ENCODE peak calls at places on chromosomes 3 and 15, in seven cellular contexts. P, D, F, J, M, L and N are unnamed samples.

GRCh38 chr3:110413807-110414748 is 657.5 kb upstream of the NECTIN3 start:
- DNase-seq in J (no peak), P (no peak), D (no peak), F (no peak), L (peak), M (no peak), N (no peak)

GRCh38 chr15:51830279-51830806 is 890 bp downstream of the TMOD3 start:
- DNase-seq in P (no peak), D (peak), F (no peak), J (no peak), M (no peak), L (peak), N (no peak)

GRCh38 chr15:84079885-84080777 is 155.4 kb upstream of the GOLGA6L4 start:
- DNase-seq in D (no peak), L (no peak), F (peak), P (peak), M (peak), J (peak), N (no peak)

GRCh38 chr3:129708328-129708861 is 101.9 kb upstream of the PLXND1 start:
- DNase-seq in M (no peak), P (no peak), D (no peak), J (no peak), L (no peak), F (no peak), N (no peak)

GRCh38 chr3:115500795-115501194 is 122.5 kb upstream of the GAP43 start:
- DNase-seq in M (no peak), D (no peak), J (no peak), L (no peak), P (no peak), F (no peak), N (no peak)

GRCh38 chr3:45464336-45464809 is 76.0 kb downstream of the LARS2 start:
- DNase-seq in L (no peak), D (no peak), F (peak), M (no peak), P (no peak), J (peak), N (no peak)

GRCh38 chr3:101865751-101866509 is 16.6 kb downstream of the NFKBIZ start:
- DNase-seq in J (no peak), D (no peak), P (no peak), F (no peak), M (no peak), L (no peak), N (no peak)

GRCh38 chr15:96354731-96355560 is 24.4 kb downstream of the NR2F2 start:
- DNase-seq in D (no peak), P (no peak), M (no peak), J (no peak), F (no peak), L (no peak), N (no peak)

GRCh38 chr3:64730651-64731050 is 42.9 kb upstream of the ADAMTS9 start:
- DNase-seq in F (no peak), L (no peak), M (no peak), P (no peak), D (no peak), J (no peak), N (no peak)

GRCh38 chr3:51381333-51381705 is 3.8 kb upstream of the MANF start:
- DNase-seq in M (no peak), J (no peak), F (no peak), P (no peak), L (no peak), D (no peak), N (no peak)

GRCh38 chr3:168532135-168532534 is 436.4 kb upstream of the GOLIM4 start:
- DNase-seq in M (no peak), F (no peak), J (no peak), P (no peak), L (no peak), D (no peak), N (no peak)

GRCh38 chr3:187041362-187042061 is 97.8 kb downstream of the RPL39L start:
- DNase-seq in F (peak), M (peak), D (no peak), P (no peak), L (peak), J (no peak), N (peak)

GRCh38 chr15:91228391-91228790 is 128.3 kb downstream of the SV2B start:
- DNase-seq in F (no peak), D (no peak), J (no peak), L (no peak), P (no peak), M (no peak), N (no peak)

GRCh38 chr15:38876211-38876610 is 311.6 kb upstream of the RASGRP1 start:
- DNase-seq in P (no peak), J (no peak), D (no peak), M (no peak), F (no peak), L (no peak), N (no peak)

GRCh38 chr15:59596640-59597039 is 14.9 kb upstream of the GCNT3 start:
- DNase-seq in J (no peak), F (no peak), P (no peak), M (no peak), D (no peak), L (no peak), N (no peak)

GRCh38 chr15:29681486-29681845 is 140.8 kb downstream of the TJP1 start:
- DNase-seq in M (no peak), J (no peak), L (no peak), D (no peak), P (no peak), F (no peak), N (no peak)

GRCh38 chr3:83567935-83568334 is 1390.9 kb upstream of the CADM2 start:
- DNase-seq in D (no peak), L (no peak), P (no peak), M (no peak), F (no peak), J (no peak), N (no peak)

GRCh38 chr15:25248583-25249235 is 190.1 kb downstream of the UBE3A start:
- DNase-seq in J (no peak), L (no peak), M (no peak), F (no peak), D (no peak), P (no peak), N (no peak)

GRCh38 chr3:133038089-133038730 is at the start of gene TMEM108:
- DNase-seq in L (no peak), F (peak), D (peak), J (peak), M (no peak), P (peak), N (no peak)

GRCh38 chr15:54618120-54618519 is 578.6 kb downstream of the RSL24D1 start:
- DNase-seq in M (no peak), L (no peak), P (no peak), J (no peak), D (no peak), F (no peak), N (no peak)

GRCh38 chr15:89665449-89666146 is 10.3 kb upstream of the KIF7 start:
- DNase-seq in M (no peak), F (no peak), L (no peak), J (peak), D (peak), P (no peak), N (peak)

GRCh38 chr3:188546835-188547670 is 393.1 kb downstream of the LPP start:
- DNase-seq in M (no peak), L (peak), D (no peak), P (no peak), J (no peak), F (no peak), N (no peak)

GRCh38 chr3:132606085-132606484 is 9.0 kb downstream of the ACKR4 start:
- DNase-seq in D (no peak), P (no peak), J (no peak), M (no peak), F (no peak), L (no peak), N (no peak)

GRCh38 chr3:140942221-140943104 is 827 bp downstream of the SLC25A36 start:
- DNase-seq in L (peak), F (peak), M (peak), P (peak), D (peak), J (peak), N (no peak)

GRCh38 chr15:77656294-77656693 is 23.6 kb upstream of the LINGO1 start:
- DNase-seq in L (no peak), D (no peak), P (no peak), M (no peak), J (no peak), F (no peak), N (no peak)

GRCh38 chr3:117898722-117899121 is 1135.9 kb downstream of the IGSF11 start:
- DNase-seq in F (no peak), M (no peak), L (no peak), P (no peak), D (no peak), J (no peak), N (no peak)

GRCh38 chr3:13783556-13783955 is 96.3 kb downstream of the WNT7A start:
- DNase-seq in F (no peak), L (no peak), P (no peak), M (no peak), J (no peak), D (no peak), N (no peak)

GRCh38 chr15:38894260-38894948 is 329.8 kb upstream of the RASGRP1 start:
- DNase-seq in L (peak), F (no peak), P (no peak), M (no peak), D (no peak), J (no peak), N (no peak)

GRCh38 chr15:67224889-67225288 is 29.6 kb downstream of the AAGAB start:
- DNase-seq in J (no peak), M (no peak), F (no peak), D (no peak), L (no peak), P (no peak), N (no peak)

GRCh38 chr15:88241461-88241860 is 15.1 kb downstream of the NTRK3 start:
- DNase-seq in J (no peak), P (no peak), M (no peak), D (no peak), L (no peak), F (no peak), N (no peak)

GRCh38 chr3:194315965-194316361 is 35.2 kb downstream of the CPN2 start:
- DNase-seq in M (no peak), P (no peak), L (no peak), F (no peak), J (no peak), D (peak), N (no peak)

GRCh38 chr3:141643391-141643790 is 94.7 kb upstream of the RNF7 start:
- DNase-seq in J (no peak), F (no peak), L (no peak), D (no peak), M (no peak), P (no peak), N (no peak)

GRCh38 chr15:62976301-62976842 is 66.2 kb upstream of the TPM1 start:
- DNase-seq in P (no peak), J (no peak), F (no peak), M (no peak), L (peak), D (no peak), N (no peak)

GRCh38 chr3:129441215-129441614 is 1.2 kb downstream of the IFT122 start:
- DNase-seq in F (no peak), L (no peak), D (no peak), J (no peak), P (no peak), M (no peak), N (no peak)